ENCODE peak calls at places on chromosomes 12 and 14, in five cellular contexts. Y, I, S, T and K are unnamed samples.

GRCh38 chr14:36976571-36977023 is 195.8 kb downstream of the SLC25A21 start:
- DNase-seq in Y (no peak), I (no peak), S (no peak), T (no peak), K (no peak)

GRCh38 chr14:91866511-91867295 is 633 bp downstream of the TC2N start:
- DNase-seq in Y (no peak), I (no peak), S (no peak), T (no peak), K (no peak)

GRCh38 chr14:92677087-92677668 is 71.2 kb downstream of the LGMN start:
- DNase-seq in Y (peak; percentile 62), I (peak; percentile 31), S (peak; percentile 27), T (no peak), K (peak; percentile 70)

GRCh38 chr14:76584271-76584702 is 177.0 kb upstream of the VASH1 start:
- DNase-seq in Y (no peak), I (no peak), S (peak; percentile 19), T (no peak), K (no peak)

GRCh38 chr14:51603495-51603894 is 48.2 kb upstream of the FRMD6 start:
- DNase-seq in Y (no peak), I (no peak), S (peak; percentile 77), T (no peak), K (no peak)

GRCh38 chr12:52155048-52155868 is 36.6 kb downstream of the KRT80 start:
- DNase-seq in Y (no peak), I (no peak), S (no peak), T (peak; percentile 84), K (no peak)

GRCh38 chr12:103632554-103633216 is 45.6 kb downstream of the STAB2 start:
- DNase-seq in Y (no peak), I (no peak), S (peak; percentile 76), T (peak; percentile 59), K (no peak)

GRCh38 chr14:91385227-91385626 is 32.4 kb downstream of the CCDC88C start:
- DNase-seq in Y (no peak), I (no peak), S (no peak), T (no peak), K (no peak)

GRCh38 chr12:89259831-89260230 is 92.5 kb downstream of the DUSP6 start:
- DNase-seq in Y (no peak), I (no peak), S (no peak), T (no peak), K (no peak)

GRCh38 chr12:116718578-116719454 is 19.1 kb downstream of the SPRING1 start:
- DNase-seq in Y (no peak), I (no peak), S (peak; percentile 42), T (no peak), K (no peak)

GRCh38 chr14:99758121-99758871 is 34.9 kb upstream of the EML1 start:
- DNase-seq in Y (peak; percentile 72), I (no peak), S (peak; percentile 69), T (peak; percentile 86), K (no peak)

GRCh38 chr14:46661728-46662127 is 10.1 kb upstream of the RPL10L start:
- DNase-seq in Y (no peak), I (no peak), S (no peak), T (no peak), K (no peak)

GRCh38 chr14:100604709-100605108 is 17.5 kb upstream of the BEGAIN start:
- DNase-seq in Y (peak; percentile 33), I (peak; percentile 19), S (no peak), T (no peak), K (no peak)

GRCh38 chr14:75315143-75315542 is 36.5 kb downstream of the FOS start:
- DNase-seq in Y (peak; percentile 68), I (no peak), S (peak; percentile 90), T (no peak), K (no peak)

GRCh38 chr12:114916124-114916523 is 232.1 kb upstream of the TBX3 start:
- DNase-seq in Y (no peak), I (no peak), S (peak; percentile 47), T (no peak), K (no peak)

GRCh38 chr14:59371762-59372161 is 93.4 kb downstream of the GPR135 start:
- DNase-seq in Y (no peak), I (no peak), S (peak; percentile 36), T (no peak), K (no peak)

GRCh38 chr14:23344481-23344880 is 8.2 kb downstream of the SLC22A17 start:
- DNase-seq in Y (no peak), I (no peak), S (no peak), T (no peak), K (no peak)

GRCh38 chr12:132222096-132222807 is 78.0 kb downstream of the NOC4L start:
- DNase-seq in Y (no peak), I (peak; percentile 49), S (peak; percentile 49), T (peak; percentile 23), K (peak; percentile 40)

GRCh38 chr12:95615735-95616134 is 64.5 kb upstream of the USP44 start:
- DNase-seq in Y (no peak), I (no peak), S (no peak), T (no peak), K (no peak)

GRCh38 chr12:76554411-76555225 is 5.0 kb downstream of the OSBPL8 start:
- DNase-seq in Y (no peak), I (no peak), S (no peak), T (no peak), K (no peak)

GRCh38 chr12:131900397-131900796 is 6.0 kb downstream of the ULK1 start:
- DNase-seq in Y (no peak), I (no peak), S (no peak), T (no peak), K (no peak)

GRCh38 chr12:109111775-109112491 is 4.5 kb upstream of the ACACB start:
- DNase-seq in Y (peak; percentile 91), I (peak; percentile 65), S (peak; percentile 73), T (peak; percentile 50), K (peak; percentile 26)

GRCh38 chr12:80513211-80513610 is 69.2 kb downstream of the PTPRQ start:
- DNase-seq in Y (no peak), I (no peak), S (no peak), T (no peak), K (no peak)

GRCh38 chr12:80509781-80510556 is 65.9 kb downstream of the PTPRQ start:
- DNase-seq in Y (no peak), I (no peak), S (peak; percentile 16), T (no peak), K (no peak)

GRCh38 chr12:80517655-80518054 is 73.6 kb downstream of the PTPRQ start:
- DNase-seq in Y (no peak), I (no peak), S (no peak), T (no peak), K (no peak)

DNA sequence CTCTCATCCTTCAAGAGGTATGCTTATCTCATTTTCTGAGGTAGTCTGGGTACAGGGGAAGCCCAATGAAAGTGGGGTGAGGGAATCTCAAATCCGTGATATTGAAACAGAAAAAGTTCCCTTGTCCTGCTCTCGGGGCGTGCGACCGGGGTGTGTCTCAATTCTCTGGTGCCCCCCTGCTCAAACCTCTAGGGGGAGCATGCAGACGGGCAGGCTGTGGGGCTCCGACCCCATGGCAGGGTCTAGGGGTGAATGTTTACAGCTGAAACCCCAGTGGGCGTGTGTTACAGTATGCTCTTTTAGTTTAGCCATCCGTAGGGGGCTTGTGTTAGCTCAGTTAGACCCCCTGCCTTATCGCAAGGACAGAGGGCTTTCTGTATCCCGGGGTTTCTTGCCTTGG is 68.7 kb downstream of the PTPRQ start:
- DNase-seq in Y (no peak), I (no peak), S (no peak), T (no peak), K (no peak)
- TF ChIP-seq CTCF in Y (no peak), I (no peak), S (no peak), T (no peak), K (no peak)

GRCh38 chr14:50310445-50310844 is 1.6 kb downstream of the L2HGDH start:
- DNase-seq in Y (no peak), I (no peak), S (no peak), T (no peak), K (no peak)

GRCh38 chr14:50308363-50308762 is 3.7 kb downstream of the L2HGDH start:
- DNase-seq in Y (no peak), I (no peak), S (no peak), T (no peak), K (no peak)

GRCh38 chr14:50312734-50313054 is 570 bp downstream of the DMAC2L start:
- DNase-seq in Y (no peak), I (no peak), S (no peak), T (no peak), K (no peak)

GRCh38 chr14:50311974-50312733 is at the start of the genes DMAC2L and L2HGDH:
- DNase-seq in Y (peak; percentile 95), I (peak; percentile 85), S (peak; percentile 95), T (peak; percentile 96), K (peak; percentile 91)

GRCh38 chr14:50311337-50311973 is 574 bp downstream of the L2HGDH start:
- DNase-seq in Y (no peak), I (no peak), S (no peak), T (peak; percentile 81), K (no peak)
- TF ChIP-seq CTCF in Y (peak; percentile 48), I (peak; percentile 32), S (peak; percentile 43), T (no peak), K (no peak)

GRCh38 chr12:29591140-29592020 is 93.9 kb upstream of the OVCH1 start:
- DNase-seq in Y (no peak), I (no peak), S (peak; percentile 70), T (no peak), K (no peak)
- TF ChIP-seq CTCF in Y (no peak), I (no peak), S (peak; percentile 64), T (no peak), K (no peak)

GRCh38 chr14:68688872-68689371 is 103.9 kb downstream of the ZFP36L1 start:
- DNase-seq in Y (peak; percentile 63), I (no peak), S (peak; percentile 77), T (no peak), K (no peak)
- TF ChIP-seq CTCF in Y (no peak), I (no peak), S (peak; percentile 30), T (no peak), K (no peak)